ENCODE peak calls at places on chromosomes 5 and 9, in seven cellular contexts. X is stimulated activated CD4-positive, alpha-beta T cell treated with anti-CD3 and anti-CD28 coated beads, Interleukin-1b, Interleukin-23, amount 100 ng/mL, for 24 hours; M is HTR-8/SVneo; N is GM12892; R is dermis microvascular lymphatic vessel endothelial cell; P is neuronal stem cell; B is stomach. U is an unnamed sample.

GRCh38 chr5:169445191-169445590 is 138.4 kb upstream of the SPDL1 start:
- DNase-seq in X (no peak), M (no peak), N (no peak), R (no peak), P (no peak), B (no peak), U (no peak)

GRCh38 chr9:19372576-19372975 is 7.5 kb downstream of the RPS6 start:
- DNase-seq in X (no peak), M (no peak), N (no peak), R (no peak), P (no peak), B (no peak), U (no peak)

GRCh38 chr9:133207540-133208170 is 1.4 kb downstream of the OBP2B start:
- DNase-seq in X (no peak), M (no peak), N (no peak), R (no peak), P (no peak), B (no peak), U (no peak)

GRCh38 chr5:173051746-173052145 is 4.4 kb upstream of the CREBRF start:
- DNase-seq in X (no peak), M (peak), N (no peak), R (no peak), P (no peak), B (no peak), U (no peak)

GRCh38 chr5:82320971-82321370 is 42.8 kb upstream of the RPS23 start:
- DNase-seq in X (no peak), M (no peak), N (no peak), R (no peak), P (no peak), B (no peak), U (no peak)

GRCh38 chr9:36867672-36868471 is 166.2 kb downstream of the PAX5 start:
- DNase-seq in X (no peak), M (no peak), N (no peak), R (no peak), P (no peak), B (peak), U (no peak)

GRCh38 chr5:96601811-96602244 is 60.3 kb upstream of the CAST start:
- DNase-seq in X (peak), M (peak), N (peak), R (peak), P (peak), B (peak), U (peak)

GRCh38 chr5:39093351-39093749 is 19.2 kb upstream of the RICTOR start:
- DNase-seq in X (no peak), M (no peak), N (no peak), R (peak), P (no peak), B (no peak), U (no peak)

GRCh38 chr9:105051897-105052296 is 123.9 kb upstream of the ABCA1 start:
- DNase-seq in X (no peak), M (no peak), N (no peak), R (no peak), P (no peak), B (no peak), U (no peak)

GRCh38 chr9:37037137-37037743 is 3.2 kb upstream of the PAX5 start:
- DNase-seq in X (no peak), M (no peak), N (peak), R (no peak), P (no peak), B (no peak), U (no peak)

GRCh38 chr5:36938129-36938528 is 61.6 kb downstream of the NIPBL start:
- DNase-seq in X (no peak), M (no peak), N (no peak), R (no peak), P (peak), B (no peak), U (no peak)

GRCh38 chr5:56211298-56211865 is 21.7 kb downstream of the ANKRD55 start:
- DNase-seq in X (no peak), M (peak), N (no peak), R (peak), P (peak), B (no peak), U (peak)

GRCh38 chr5:6791031-6791577 is 77.9 kb downstream of the TENT4A start:
- DNase-seq in X (no peak), M (no peak), N (no peak), R (no peak), P (no peak), B (no peak), U (no peak)

GRCh38 chr5:157168286-157168685 is 2.2 kb upstream of the GARIN3 start:
- DNase-seq in X (no peak), M (no peak), N (no peak), R (no peak), P (no peak), B (no peak), U (no peak)

U was measured in RWPE1.